ENCODE peak calls at places on chromosomes 16 and 17, in seven cellular contexts. P, H, I, W, T, C and J are unnamed samples.

GRCh38 chr17:74738051-74738996 is 1.3 kb downstream of the RAB37 start:
- DNase-seq in P (no peak), H (peak; percentile 76), I (peak; percentile 49), W (no peak), T (no peak), C (no peak), J (no peak)

GRCh38 chr17:27559996-27560481 is 70.9 kb upstream of the LGALS9 start:
- DNase-seq in P (no peak), H (peak; percentile 83), I (peak; percentile 70), W (peak; percentile 75), T (no peak), C (no peak), J (peak; percentile 66)

GRCh38 chr16:88077328-88078108 is 126.3 kb downstream of the BANP start:
- DNase-seq in P (no peak), H (peak; percentile 58), I (no peak), W (no peak), T (peak; percentile 77), C (no peak), J (peak; percentile 31)

GRCh38 chr17:50046179-50046578 is 9.7 kb upstream of the ITGA3 start:
- DNase-seq in P (no peak), H (no peak), I (no peak), W (no peak), T (no peak), C (no peak), J (no peak)

GRCh38 chr17:7576432-7576937 is 3.0 kb upstream of the CD68 start:
- DNase-seq in P (no peak), H (no peak), I (no peak), W (no peak), T (no peak), C (no peak), J (no peak)

GRCh38 chr17:7238418-7239090 is 703 bp downstream of the PHF23 start:
- DNase-seq in P (no peak), H (no peak), I (no peak), W (no peak), T (no peak), C (no peak), J (no peak)

GRCh38 chr16:50778284-50779163 is 36.6 kb downstream of the CYLD start:
- DNase-seq in P (no peak), H (no peak), I (no peak), W (no peak), T (no peak), C (no peak), J (no peak)

GRCh38 chr16:66223176-66223780 is 143.2 kb upstream of the CDH5 start:
- DNase-seq in P (no peak), H (no peak), I (no peak), W (no peak), T (peak; percentile 32), C (no peak), J (no peak)

GRCh38 chr16:81137012-81137335 is 40.8 kb upstream of the GCSH start:
- DNase-seq in P (no peak), H (no peak), I (no peak), W (no peak), T (no peak), C (no peak), J (no peak)

GRCh38 chr16:46961373-46962353 is 11.8 kb downstream of the DNAJA2 start:
- DNase-seq in P (no peak), H (no peak), I (no peak), W (no peak), T (no peak), C (no peak), J (no peak)
- H3K36me3 ChIP-seq in P (peaks cover 2% of the 10 kb centered on the region), H (peaks cover 100% of the 10 kb centered on the region), I (peaks cover 52% of the 10 kb centered on the region), W (peaks cover 38% of the 10 kb centered on the region), T (peaks cover 96% of the 10 kb centered on the region), C (peaks cover 68% of the 10 kb centered on the region), J (peaks cover 100% of the 10 kb centered on the region)

DNA sequence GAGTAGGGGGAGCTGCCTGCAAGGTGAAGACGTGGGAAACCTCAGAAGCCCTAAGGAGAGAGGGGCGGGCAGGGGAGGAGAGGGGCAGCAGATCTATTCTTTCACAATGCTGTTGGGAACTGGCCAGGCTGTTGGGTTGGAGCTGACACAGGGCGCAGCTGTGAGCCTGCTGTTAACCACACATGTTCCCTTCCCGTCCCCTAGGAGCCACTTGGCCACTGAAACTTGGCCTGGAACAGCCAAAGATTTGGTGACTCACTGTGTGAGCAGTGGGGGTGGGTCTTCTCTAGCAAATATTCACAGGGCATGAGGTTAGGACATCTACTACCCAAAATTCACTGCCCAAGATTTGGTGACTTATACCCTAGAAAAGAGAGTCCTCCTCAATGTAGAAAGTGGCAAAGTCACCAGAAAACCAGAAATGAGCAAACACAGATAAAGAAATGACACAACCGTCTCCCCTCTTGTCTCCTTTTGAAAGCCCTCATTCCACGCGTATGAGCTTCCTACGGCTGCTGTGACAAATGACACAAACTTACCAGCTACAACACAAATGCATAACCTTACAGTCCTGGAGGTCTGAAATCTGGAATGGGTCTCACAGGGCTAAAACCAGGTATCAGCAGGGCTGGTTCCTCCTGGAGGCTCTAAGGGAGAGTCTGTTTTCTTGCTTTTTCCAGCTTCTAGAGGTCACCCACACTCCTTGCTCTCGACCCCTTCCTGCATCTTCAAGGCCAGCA is 6.3 kb downstream of the TBC1D16 start:
- DNase-seq in P (no peak), H (peak; percentile 91), I (peak; percentile 96), W (peak; percentile 97), T (no peak), C (no peak), J (peak; percentile 79)
- TF ChIP-seq CTCF in P (no peak), H (no peak), I (no peak), W (no peak), T (no peak), C (no peak), J (no peak)

GRCh38 chr17:67970783-67971182 is 25.5 kb downstream of the C17orf58 start:
- DNase-seq in P (no peak), H (no peak), I (no peak), W (no peak), T (no peak), C (no peak), J (no peak)
- H3K36me3 ChIP-seq in P (peaks cover 1% of the 10 kb centered on the region), H (peaks cover 76% of the 10 kb centered on the region), I (peaks cover 20% of the 10 kb centered on the region), W (peaks cover 14% of the 10 kb centered on the region), T (peaks cover 21% of the 10 kb centered on the region), C (peaks cover 7% of the 10 kb centered on the region), J (peaks cover 88% of the 10 kb centered on the region)

DNA sequence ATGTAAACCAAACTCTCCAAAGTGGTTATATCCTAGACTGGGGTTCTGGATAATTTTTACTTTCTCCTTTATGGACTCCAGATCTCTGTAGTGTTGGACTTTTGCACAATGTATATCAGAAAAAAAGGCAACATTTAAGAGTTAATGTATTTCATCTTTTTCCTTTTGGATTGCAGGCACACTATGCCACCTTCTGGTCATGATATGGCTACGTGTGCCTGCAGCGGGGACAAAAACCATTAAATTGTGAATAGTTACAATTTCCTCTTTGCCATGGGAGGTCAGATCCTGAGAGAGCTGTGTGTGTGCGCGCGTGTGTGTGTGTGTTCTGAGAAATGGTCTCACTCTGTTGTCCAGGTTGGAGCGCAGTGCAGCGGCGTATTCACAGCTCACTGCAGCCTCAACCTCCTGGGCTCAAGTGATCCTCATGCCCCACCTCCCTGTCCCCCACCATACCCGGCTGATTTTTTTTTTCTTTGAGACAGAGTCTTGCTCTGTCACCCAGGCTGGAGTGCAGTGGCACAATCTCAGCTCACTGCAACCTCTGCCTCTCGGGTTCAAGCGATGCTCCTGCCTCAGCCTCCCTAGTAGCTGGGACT is 4.3 kb upstream of the SGF29 start:
- DNase-seq in P (peak; percentile 39), H (no peak), I (peak; percentile 58), W (peak; percentile 30), T (no peak), C (peak; percentile 52), J (no peak)
- TF ChIP-seq CTCF in P (peak; percentile 67), H (peak; percentile 31), I (peak; percentile 74), W (peak; percentile 37), T (peak; percentile 56), C (peak; percentile 90), J (peak; percentile 53)

DNA sequence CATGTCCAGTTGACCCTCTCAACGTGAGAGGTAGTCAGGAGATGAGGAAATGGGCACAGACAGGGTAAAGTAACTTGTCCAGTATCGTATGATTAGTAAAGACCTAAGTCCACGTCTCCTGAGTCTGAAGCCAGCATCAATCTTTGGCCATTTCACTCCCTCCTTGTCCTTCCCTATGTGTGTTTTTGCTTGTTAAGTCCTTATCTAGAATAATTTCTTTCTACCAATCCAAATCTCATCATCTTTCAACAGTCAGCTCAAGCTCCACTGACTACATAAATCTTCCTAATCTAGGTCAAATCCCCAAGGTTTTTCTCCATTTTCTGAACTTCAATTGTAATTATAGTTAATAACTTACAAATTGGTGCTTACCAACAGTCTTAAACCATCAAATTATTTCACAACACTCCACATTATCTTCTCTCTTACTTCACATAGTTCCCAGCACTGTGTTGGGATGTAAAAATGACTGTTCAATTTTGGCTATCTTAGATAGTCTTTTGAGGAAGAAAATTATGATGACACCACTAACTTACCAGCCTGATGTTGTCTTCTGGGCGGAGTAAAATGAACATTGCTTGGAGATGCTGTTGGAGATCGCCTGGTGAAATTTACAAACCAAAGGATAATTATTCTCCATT is 72.3 kb upstream of the CORO6 start:
- DNase-seq in P (no peak), H (no peak), I (no peak), W (no peak), T (no peak), C (no peak), J (no peak)
- H3K36me3 ChIP-seq in P (no peaks in the 10 kb centered on the region), H (peaks cover 43% of the 10 kb centered on the region), I (no peaks in the 10 kb centered on the region), W (no peaks in the 10 kb centered on the region), T (peaks cover 5% of the 10 kb centered on the region), C (no peaks in the 10 kb centered on the region), J (peaks cover 63% of the 10 kb centered on the region)

GRCh38 chr17:44344939-44345496 is at the start of gene GRN:
- DNase-seq in P (peak; percentile 97), H (peak; percentile 94), I (peak; percentile 99), W (peak; percentile 96), T (peak; percentile 96), C (peak; percentile 95), J (peak; percentile 93)

GRCh38 chr17:44348234-44348987 is 3.3 kb downstream of the GRN start:
- DNase-seq in P (no peak), H (peak; percentile 60), I (no peak), W (no peak), T (no peak), C (no peak), J (peak; percentile 76)

GRCh38 chr17:44343510-44344209 is 1.4 kb upstream of the GRN start:
- DNase-seq in P (no peak), H (no peak), I (no peak), W (no peak), T (no peak), C (no peak), J (no peak)

GRCh38 chr17:44346064-44346844 is 1.2 kb downstream of the GRN start:
- DNase-seq in P (no peak), H (no peak), I (no peak), W (no peak), T (no peak), C (no peak), J (no peak)

GRCh38 chr17:44345497-44346026 is 460 bp downstream of the GRN start:
- DNase-seq in P (peak; percentile 72), H (peak; percentile 63), I (peak; percentile 77), W (peak; percentile 54), T (peak; percentile 76), C (peak; percentile 63), J (no peak)
- TF ChIP-seq CTCF in P (peak; percentile 69), H (peak; percentile 34), I (peak; percentile 63), W (no peak), T (peak; percentile 72), C (peak; percentile 71), J (peak; percentile 43)